ENCODE peak calls at places on chromosomes 11 and 22, in seven cellular contexts. One of them, this sample, is unnamed.

GRCh38 chr11:1081601-1082311 is 7.1 kb downstream of the MUC2 start:
- DNase-seq in breast epithelium: peak
- DNase-seq in dorsolateral prefrontal cortex: no peak
- DNase-seq in fibroblast of pulmonary artery: no peak
- DNase-seq in heart right ventricle: no peak
- DNase-seq in epithelial cell of esophagus: no peak
- DNase-seq in keratinocyte: no peak
- DNase-seq in this sample: no peak

GRCh38 chr11:3866836-3867208 is 11.4 kb downstream of the STIM1 start:
- DNase-seq in dorsolateral prefrontal cortex: no peak
- DNase-seq in breast epithelium: no peak
- DNase-seq in heart right ventricle: no peak
- DNase-seq in epithelial cell of esophagus: no peak
- DNase-seq in keratinocyte: no peak
- DNase-seq in fibroblast of pulmonary artery: no peak
- DNase-seq in this sample: no peak

GRCh38 chr11:11177156-11177808 is 175.8 kb downstream of the CSNK2A3 start:
- DNase-seq in dorsolateral prefrontal cortex: no peak
- DNase-seq in heart right ventricle: no peak
- DNase-seq in keratinocyte: no peak
- DNase-seq in breast epithelium: no peak
- DNase-seq in fibroblast of pulmonary artery: no peak
- DNase-seq in epithelial cell of esophagus: peak
- DNase-seq in this sample: no peak

GRCh38 chr11:115924744-115925567 is 420.7 kb upstream of the CADM1 start:
- DNase-seq in epithelial cell of esophagus: no peak
- DNase-seq in fibroblast of pulmonary artery: no peak
- DNase-seq in keratinocyte: peak
- DNase-seq in heart right ventricle: no peak
- DNase-seq in dorsolateral prefrontal cortex: no peak
- DNase-seq in breast epithelium: no peak
- DNase-seq in this sample: no peak

GRCh38 chr11:86553322-86553721 is 119.1 kb downstream of the ME3 start:
- DNase-seq in epithelial cell of esophagus: peak
- DNase-seq in fibroblast of pulmonary artery: no peak
- DNase-seq in heart right ventricle: no peak
- DNase-seq in keratinocyte: no peak
- DNase-seq in dorsolateral prefrontal cortex: no peak
- DNase-seq in breast epithelium: no peak
- DNase-seq in this sample: no peak

GRCh38 chr22:32810241-32811133 is 9.0 kb downstream of the TIMP3 start:
- DNase-seq in epithelial cell of esophagus: peak
- DNase-seq in breast epithelium: no peak
- DNase-seq in keratinocyte: no peak
- DNase-seq in dorsolateral prefrontal cortex: no peak
- DNase-seq in fibroblast of pulmonary artery: no peak
- DNase-seq in heart right ventricle: no peak
- DNase-seq in this sample: no peak

GRCh38 chr11:116986521-116987105 is 111.6 kb downstream of the SIK3 start:
- DNase-seq in fibroblast of pulmonary artery: peak
- DNase-seq in heart right ventricle: no peak
- DNase-seq in breast epithelium: no peak
- DNase-seq in epithelial cell of esophagus: peak
- DNase-seq in dorsolateral prefrontal cortex: no peak
- DNase-seq in keratinocyte: peak
- DNase-seq in this sample: peak

GRCh38 chr11:93905384-93905783 is 55.0 kb upstream of the VSTM5 start:
- DNase-seq in dorsolateral prefrontal cortex: no peak
- DNase-seq in keratinocyte: peak
- DNase-seq in fibroblast of pulmonary artery: peak
- DNase-seq in breast epithelium: no peak
- DNase-seq in epithelial cell of esophagus: peak
- DNase-seq in heart right ventricle: no peak
- DNase-seq in this sample: peak

GRCh38 chr11:45238724-45239123 is 47.4 kb downstream of the SYT13 start:
- DNase-seq in keratinocyte: no peak
- DNase-seq in epithelial cell of esophagus: peak
- DNase-seq in fibroblast of pulmonary artery: peak
- DNase-seq in heart right ventricle: no peak
- DNase-seq in breast epithelium: no peak
- DNase-seq in dorsolateral prefrontal cortex: no peak
- DNase-seq in this sample: peak

GRCh38 chr22:29314537-29315285 is 786 bp downstream of the RASL10A start:
- DNase-seq in dorsolateral prefrontal cortex: no peak
- DNase-seq in fibroblast of pulmonary artery: no peak
- DNase-seq in heart right ventricle: no peak
- DNase-seq in keratinocyte: no peak
- DNase-seq in breast epithelium: peak
- DNase-seq in epithelial cell of esophagus: no peak
- DNase-seq in this sample: no peak
- H3K4me3 ChIP-seq in dorsolateral prefrontal cortex: peak
- H3K4me3 ChIP-seq in fibroblast of pulmonary artery: no peak
- H3K4me3 ChIP-seq in heart right ventricle: peak
- H3K4me3 ChIP-seq in keratinocyte: peak
- H3K4me3 ChIP-seq in breast epithelium: peak
- H3K4me3 ChIP-seq in epithelial cell of esophagus: no peak
- H3K4me3 ChIP-seq in this sample: no peak

GRCh38 chr11:69014084-69014935 is 1.3 kb upstream of the MRGPRF start:
- DNase-seq in epithelial cell of esophagus: no peak
- DNase-seq in dorsolateral prefrontal cortex: no peak
- DNase-seq in breast epithelium: no peak
- DNase-seq in fibroblast of pulmonary artery: no peak
- DNase-seq in keratinocyte: no peak
- DNase-seq in heart right ventricle: peak
- DNase-seq in this sample: peak

GRCh38 chr11:69012092-69013008 is 696 bp downstream of the MRGPRF start:
- DNase-seq in breast epithelium: no peak
- DNase-seq in dorsolateral prefrontal cortex: no peak
- DNase-seq in epithelial cell of esophagus: no peak
- DNase-seq in fibroblast of pulmonary artery: no peak
- DNase-seq in keratinocyte: no peak
- DNase-seq in heart right ventricle: no peak
- DNase-seq in this sample: peak

GRCh38 chr11:69014936-69015549 is 2.0 kb upstream of the MRGPRF start:
- DNase-seq in dorsolateral prefrontal cortex: no peak
- DNase-seq in heart right ventricle: no peak
- DNase-seq in fibroblast of pulmonary artery: no peak
- DNase-seq in epithelial cell of esophagus: no peak
- DNase-seq in breast epithelium: no peak
- DNase-seq in keratinocyte: no peak
- DNase-seq in this sample: no peak

GRCh38 chr11:69011624-69012091 is 1.4 kb downstream of the MRGPRF start:
- DNase-seq in breast epithelium: no peak
- DNase-seq in epithelial cell of esophagus: no peak
- DNase-seq in dorsolateral prefrontal cortex: no peak
- DNase-seq in keratinocyte: no peak
- DNase-seq in fibroblast of pulmonary artery: no peak
- DNase-seq in heart right ventricle: no peak
- DNase-seq in this sample: no peak

DNA sequence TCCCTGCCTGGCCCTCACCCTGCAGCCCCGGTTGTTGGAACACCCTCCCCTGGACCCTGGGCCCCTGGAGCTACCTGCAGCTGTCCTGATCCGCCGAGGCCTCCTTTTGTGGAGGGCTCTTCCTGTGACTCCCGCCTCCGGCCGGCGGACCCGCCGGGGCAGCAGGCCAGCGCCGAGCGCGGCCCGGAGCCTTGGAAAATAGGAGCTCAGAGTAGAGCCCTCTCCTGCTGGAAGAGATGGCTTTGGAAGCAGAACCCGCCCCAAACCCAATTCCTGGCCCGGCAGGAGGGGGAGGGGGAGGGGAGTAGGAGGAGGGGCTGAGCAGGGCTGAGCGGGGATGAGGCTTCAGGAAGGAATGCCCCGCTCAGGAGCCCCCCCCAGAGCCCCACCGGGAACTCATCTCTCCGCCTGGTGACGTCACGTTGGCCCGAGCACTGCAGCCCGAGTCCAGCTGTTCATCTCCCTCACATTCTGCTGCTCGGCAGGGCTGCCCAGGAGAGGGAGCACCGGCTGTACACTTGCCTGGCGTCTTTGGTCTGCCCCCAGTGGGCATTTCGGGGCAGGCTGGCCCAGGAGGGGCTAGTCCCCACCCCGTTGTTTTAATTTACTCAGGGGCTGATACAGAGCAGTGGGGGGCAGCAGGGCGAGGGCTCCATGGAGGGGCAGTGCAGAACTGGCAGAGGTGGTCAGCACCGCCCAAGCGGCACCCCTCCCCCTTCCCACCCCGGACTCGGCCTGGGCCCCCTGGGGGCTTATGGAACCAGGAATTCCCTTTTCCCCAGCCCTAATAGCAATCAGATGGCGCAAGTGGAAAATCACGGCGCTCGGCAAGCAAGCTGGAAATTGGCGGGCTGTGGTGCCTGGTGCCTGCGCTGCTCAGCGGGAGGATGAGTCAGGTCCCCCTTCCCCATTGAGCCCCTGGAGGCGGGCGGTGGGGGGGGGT is at the start of gene MRGPRF:
- DNase-seq in fibroblast of pulmonary artery: peak
- DNase-seq in keratinocyte: no peak
- DNase-seq in breast epithelium: peak
- DNase-seq in dorsolateral prefrontal cortex: peak
- DNase-seq in heart right ventricle: peak
- DNase-seq in epithelial cell of esophagus: no peak
- DNase-seq in this sample: peak
- TF ChIP-seq CTCF in fibroblast of pulmonary artery: peak
- TF ChIP-seq CTCF in keratinocyte: peak
- TF ChIP-seq CTCF in breast epithelium: peak
- TF ChIP-seq CTCF in dorsolateral prefrontal cortex: peak
- TF ChIP-seq CTCF in heart right ventricle: no peak
- TF ChIP-seq CTCF in epithelial cell of esophagus: no peak
- TF ChIP-seq CTCF in this sample: peak

DNA sequence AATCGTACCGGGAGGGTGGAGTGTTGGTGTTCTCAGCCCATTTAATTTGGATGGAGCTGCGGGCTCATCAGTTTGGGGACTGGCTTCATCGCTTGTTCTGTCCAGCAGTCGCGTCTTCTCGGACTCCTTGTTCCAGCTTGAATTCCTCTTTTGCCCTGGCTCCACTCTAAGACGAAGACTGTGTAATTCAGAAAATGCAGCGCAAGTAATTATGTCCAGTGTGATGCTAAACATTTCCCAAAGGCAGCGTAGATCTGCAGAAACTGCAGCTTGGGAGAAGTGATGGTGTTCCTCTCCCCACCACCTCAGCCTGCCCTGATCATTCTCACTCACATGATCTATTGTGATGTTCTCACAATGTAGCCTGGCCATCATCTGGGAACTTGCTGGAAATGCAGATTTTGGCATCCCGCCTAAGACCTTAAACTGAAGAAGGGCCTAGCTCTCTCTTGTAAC is 666 bp downstream of the SLC25A18 start:
- DNase-seq in dorsolateral prefrontal cortex: peak
- DNase-seq in keratinocyte: no peak
- DNase-seq in fibroblast of pulmonary artery: peak
- DNase-seq in heart right ventricle: peak
- DNase-seq in breast epithelium: no peak
- DNase-seq in epithelial cell of esophagus: no peak
- DNase-seq in this sample: peak
- H3K4me3 ChIP-seq in dorsolateral prefrontal cortex: peak
- H3K4me3 ChIP-seq in keratinocyte: no peak
- H3K4me3 ChIP-seq in fibroblast of pulmonary artery: no peak
- H3K4me3 ChIP-seq in heart right ventricle: peak
- H3K4me3 ChIP-seq in breast epithelium: peak
- H3K4me3 ChIP-seq in epithelial cell of esophagus: no peak
- H3K4me3 ChIP-seq in this sample: peak

GRCh38 chr11:39570526-39570925 is 1888.9 kb downstream of the LRRC4C start:
- DNase-seq in keratinocyte: no peak
- DNase-seq in dorsolateral prefrontal cortex: no peak
- DNase-seq in heart right ventricle: no peak
- DNase-seq in epithelial cell of esophagus: no peak
- DNase-seq in breast epithelium: no peak
- DNase-seq in fibroblast of pulmonary artery: no peak
- DNase-seq in this sample: no peak
- TF ChIP-seq CTCF in keratinocyte: no peak
- TF ChIP-seq CTCF in dorsolateral prefrontal cortex: no peak
- TF ChIP-seq CTCF in heart right ventricle: no peak
- TF ChIP-seq CTCF in epithelial cell of esophagus: no peak
- TF ChIP-seq CTCF in breast epithelium: no peak
- TF ChIP-seq CTCF in fibroblast of pulmonary artery: no peak
- TF ChIP-seq CTCF in this sample: no peak

GRCh38 chr22:31244943-31245451 is 32.9 kb downstream of the LIMK2 start:
- DNase-seq in keratinocyte: no peak
- DNase-seq in breast epithelium: no peak
- DNase-seq in fibroblast of pulmonary artery: no peak
- DNase-seq in epithelial cell of esophagus: no peak
- DNase-seq in heart right ventricle: no peak
- DNase-seq in dorsolateral prefrontal cortex: no peak
- DNase-seq in this sample: no peak

GRCh38 chr22:31241936-31242335 is 29.8 kb downstream of the LIMK2 start:
- DNase-seq in fibroblast of pulmonary artery: peak
- DNase-seq in dorsolateral prefrontal cortex: no peak
- DNase-seq in keratinocyte: no peak
- DNase-seq in breast epithelium: no peak
- DNase-seq in heart right ventricle: no peak
- DNase-seq in epithelial cell of esophagus: peak
- DNase-seq in this sample: peak

GRCh38 chr22:31244044-31244942 is 32.2 kb downstream of the LIMK2 start:
- DNase-seq in fibroblast of pulmonary artery: peak
- DNase-seq in dorsolateral prefrontal cortex: no peak
- DNase-seq in epithelial cell of esophagus: peak
- DNase-seq in breast epithelium: no peak
- DNase-seq in heart right ventricle: no peak
- DNase-seq in keratinocyte: no peak
- DNase-seq in this sample: peak

GRCh38 chr22:31241200-31241599 is 29.1 kb downstream of the LIMK2 start:
- DNase-seq in breast epithelium: no peak
- DNase-seq in dorsolateral prefrontal cortex: no peak
- DNase-seq in epithelial cell of esophagus: no peak
- DNase-seq in heart right ventricle: no peak
- DNase-seq in fibroblast of pulmonary artery: peak
- DNase-seq in keratinocyte: no peak
- DNase-seq in this sample: peak

DNA sequence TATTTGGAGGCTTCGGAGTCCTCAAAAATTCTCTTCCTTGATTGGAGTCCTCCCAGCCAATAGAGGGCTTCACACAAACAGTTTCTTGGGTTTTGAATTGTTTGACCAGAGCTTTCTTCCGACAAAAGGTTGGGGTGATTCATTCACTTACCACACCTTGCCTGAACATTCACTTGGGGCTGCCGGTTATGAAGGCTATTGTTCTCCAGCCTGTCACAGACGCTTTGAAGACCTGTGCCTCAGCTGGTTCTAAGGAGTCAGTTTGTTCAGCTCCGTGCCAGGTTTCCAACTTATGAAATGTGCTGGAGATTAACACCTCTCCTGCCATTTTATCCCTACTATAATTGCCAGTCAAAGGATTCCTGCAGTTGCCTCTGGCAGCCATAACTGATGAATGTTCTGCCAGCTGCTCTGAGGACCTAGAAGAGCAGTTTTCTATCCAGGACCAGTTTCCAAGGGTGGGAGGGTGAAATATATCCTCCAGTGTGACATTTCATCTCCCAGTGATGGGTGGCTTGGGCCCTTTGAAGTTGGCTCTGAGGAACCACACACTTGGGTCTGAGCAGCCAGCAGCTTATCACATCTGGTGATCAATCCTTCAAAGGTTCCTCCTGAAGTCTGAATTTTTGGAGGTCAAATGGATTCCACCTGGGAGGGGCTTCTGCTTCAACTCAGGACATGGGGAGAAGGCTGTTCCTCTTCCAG is 31.4 kb downstream of the LIMK2 start:
- DNase-seq in heart right ventricle: no peak
- DNase-seq in dorsolateral prefrontal cortex: no peak
- DNase-seq in epithelial cell of esophagus: peak
- DNase-seq in fibroblast of pulmonary artery: peak
- DNase-seq in breast epithelium: no peak
- DNase-seq in keratinocyte: no peak
- DNase-seq in this sample: no peak
- H3K4me3 ChIP-seq in heart right ventricle: no peak
- H3K4me3 ChIP-seq in dorsolateral prefrontal cortex: no peak
- H3K4me3 ChIP-seq in epithelial cell of esophagus: peak
- H3K4me3 ChIP-seq in fibroblast of pulmonary artery: no peak
- H3K4me3 ChIP-seq in breast epithelium: no peak
- H3K4me3 ChIP-seq in keratinocyte: peak
- H3K4me3 ChIP-seq in this sample: no peak

GRCh38 chr11:42407379-42407778 is 904.4 kb upstream of the API5 start:
- DNase-seq in keratinocyte: no peak
- DNase-seq in dorsolateral prefrontal cortex: peak
- DNase-seq in epithelial cell of esophagus: no peak
- DNase-seq in heart right ventricle: no peak
- DNase-seq in fibroblast of pulmonary artery: peak
- DNase-seq in breast epithelium: no peak
- DNase-seq in this sample: no peak
- TF ChIP-seq CTCF in keratinocyte: no peak
- TF ChIP-seq CTCF in dorsolateral prefrontal cortex: peak
- TF ChIP-seq CTCF in epithelial cell of esophagus: no peak
- TF ChIP-seq CTCF in heart right ventricle: no peak
- TF ChIP-seq CTCF in fibroblast of pulmonary artery: peak
- TF ChIP-seq CTCF in breast epithelium: no peak
- TF ChIP-seq CTCF in this sample: no peak